ENCODE peak calls at places on chromosomes 5 and 9, in eight cellular contexts. H is fibroblast of lung, W is brain microvascular endothelial cell, F is tibial nerve, L is adrenal gland, P is MM.1S, B is transverse colon, I is sigmoid colon. E is an unnamed sample.
A peak's percentile ranks its signal among the peaks of the same experiment; 100 is the strongest.

GRCh38 chr9:123399803-123400378 is 43.9 kb downstream of the CRB2 start:
- DNase-seq in H (no peak), W (no peak), F (no peak), L (no peak), P (no peak), B (peak; percentile 18), I (no peak), E (no peak)

GRCh38 chr9:77018058-77019009 is 1.1 kb upstream of the FOXB2 start:
- DNase-seq in H (no peak), W (no peak), F (no peak), L (no peak), P (no peak), B (no peak), I (no peak), E (no peak)

GRCh38 chr9:112029921-112030444 is 133.4 kb downstream of the UGCG start:
- DNase-seq in H (no peak), W (no peak), F (no peak), L (no peak), P (no peak), B (no peak), I (no peak), E (peak; percentile 91)

GRCh38 chr5:100186181-100186580 is 349.0 kb upstream of the FAM174A start:
- DNase-seq in H (no peak), W (no peak), F (no peak), L (no peak), P (no peak), B (no peak), I (no peak), E (no peak)

GRCh38 chr5:176748073-176748966 is 62.0 kb upstream of the UNC5A start:
- DNase-seq in H (no peak), W (no peak), F (no peak), L (peak; percentile 42), P (no peak), B (no peak), I (no peak), E (peak; percentile 14)

GRCh38 chr9:98380065-98380681 is 124.7 kb upstream of the TBC1D2 start:
- DNase-seq in H (peak; percentile 45), W (peak; percentile 46), F (no peak), L (peak; percentile 77), P (no peak), B (no peak), I (no peak), E (peak; percentile 37)

GRCh38 chr9:136316271-136316751 is 11.0 kb upstream of the GPSM1 start:
- DNase-seq in H (no peak), W (no peak), F (no peak), L (no peak), P (no peak), B (no peak), I (no peak), E (no peak)

GRCh38 chr5:172713809-172714490 is 57.0 kb downstream of the DUSP1 start:
- DNase-seq in H (no peak), W (no peak), F (no peak), L (no peak), P (no peak), B (no peak), I (peak; percentile 68), E (no peak)

GRCh38 chr9:131237931-131238401 is 38.3 kb downstream of the FAM78A start:
- DNase-seq in H (peak; percentile 85), W (peak; percentile 83), F (peak; percentile 56), L (peak; percentile 80), P (peak; percentile 93), B (peak; percentile 83), I (peak; percentile 81), E (peak; percentile 60)

GRCh38 chr5:17070646-17071045 is 134.6 kb upstream of the MYO10 start:
- DNase-seq in H (no peak), W (no peak), F (no peak), L (no peak), P (no peak), B (no peak), I (no peak), E (no peak)

GRCh38 chr9:136631038-136632000 is 31.4 kb upstream of the EGFL7 start:
- DNase-seq in H (peak; percentile 77), W (peak; percentile 70), F (peak; percentile 86), L (peak; percentile 89), P (peak; percentile 64), B (peak; percentile 83), I (peak; percentile 88), E (peak; percentile 85)

GRCh38 chr9:71920456-71921189 is 9.2 kb downstream of the C9orf85 start:
- DNase-seq in H (no peak), W (no peak), F (no peak), L (no peak), P (peak; percentile 90), B (no peak), I (no peak), E (peak; percentile 67)

GRCh38 chr9:113502427-113503008 is 39.0 kb downstream of the RGS3 start:
- DNase-seq in H (no peak), W (no peak), F (no peak), L (no peak), P (no peak), B (no peak), I (no peak), E (no peak)

GRCh38 chr5:95960802-95961616 is 642 bp downstream of the ELL2 start:
- DNase-seq in H (peak; percentile 79), W (peak; percentile 41), F (peak; percentile 35), L (peak; percentile 85), P (peak; percentile 84), B (peak; percentile 88), I (peak; percentile 89), E (peak; percentile 81)

GRCh38 chr5:95959964-95960801 is 1.5 kb downstream of the ELL2 start:
- DNase-seq in H (peak; percentile 62), W (peak; percentile 36), F (peak; percentile 23), L (peak; percentile 54), P (peak; percentile 28), B (peak; percentile 16), I (peak; percentile 74), E (no peak)

GRCh38 chr5:95957804-95958203 is 3.8 kb downstream of the ELL2 start:
- DNase-seq in H (no peak), W (no peak), F (no peak), L (no peak), P (no peak), B (no peak), I (no peak), E (no peak)

GRCh38 chr5:95958308-95959014 is 3.2 kb downstream of the ELL2 start:
- DNase-seq in H (peak; percentile 43), W (no peak), F (no peak), L (no peak), P (no peak), B (peak; percentile 27), I (no peak), E (peak; percentile 74)

DNA sequence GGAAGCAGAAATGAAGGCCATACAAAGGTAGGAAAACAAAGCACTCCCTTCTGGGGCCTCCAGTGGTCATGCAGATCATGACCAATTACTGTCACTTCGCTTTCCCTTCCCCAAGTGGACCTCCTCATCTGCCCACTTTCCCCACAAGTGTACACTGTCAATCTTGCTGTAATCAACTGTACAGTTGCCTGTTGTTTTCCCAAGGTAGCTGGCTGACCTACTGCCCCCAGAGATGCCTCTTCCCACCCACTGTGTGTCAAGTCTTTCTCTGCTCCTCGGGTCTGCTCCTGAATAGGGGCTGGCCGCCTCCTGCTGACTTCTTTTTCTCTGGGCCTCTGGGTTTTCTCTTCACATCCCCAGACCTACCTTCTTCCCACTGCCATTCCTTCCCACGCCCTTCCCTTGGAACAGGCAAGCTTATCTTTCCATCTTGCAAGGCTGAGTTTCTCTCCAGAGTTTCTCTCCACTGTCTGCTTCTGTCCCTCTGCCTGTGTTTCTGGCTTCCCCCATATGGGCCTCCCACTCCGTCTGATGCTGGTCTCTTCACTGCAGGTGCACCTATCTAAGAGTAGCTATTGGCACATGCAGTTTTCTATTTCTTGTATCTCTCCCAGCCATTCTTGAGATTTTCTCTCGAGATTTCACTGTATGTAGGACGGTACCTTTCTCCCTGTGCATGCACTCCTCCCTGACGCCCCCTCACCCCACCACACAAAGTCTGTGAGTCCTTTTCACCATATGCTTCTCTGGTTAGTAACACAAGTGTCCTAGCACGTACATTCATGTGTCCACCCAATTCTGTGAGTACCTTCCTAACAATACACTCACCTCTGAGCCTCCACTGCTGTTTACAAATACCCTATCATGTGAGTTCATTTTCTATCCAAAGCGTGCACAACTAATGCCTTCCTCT is 2.3 kb downstream of the ELL2 start:
- DNase-seq in H (peak; percentile 48), W (peak; percentile 15), F (no peak), L (no peak), P (no peak), B (peak; percentile 21), I (no peak), E (no peak)
- TF ChIP-seq CTCF in H (no peak), W (no peak), F (no peak), L (no peak), P (no peak), B (no peak), I (no peak), E (no peak)

GRCh38 chr9:100428871-100429654 is 2.1 kb downstream of the MSANTD3 start:
- DNase-seq in H (peak; percentile 99), W (peak; percentile 98), F (no peak), L (peak; percentile 70), P (no peak), B (no peak), I (no peak), E (peak; percentile 99)
- H3K4me3 ChIP-seq in H (peak overlapping the region; percentile 74), W (peak overlapping the region; percentile 77), F (no peak overlapping the region), L (no peak overlapping the region), P (no peak overlapping the region), B (no peak overlapping the region), I (no peak overlapping the region), E (no peak overlapping the region)

DNA sequence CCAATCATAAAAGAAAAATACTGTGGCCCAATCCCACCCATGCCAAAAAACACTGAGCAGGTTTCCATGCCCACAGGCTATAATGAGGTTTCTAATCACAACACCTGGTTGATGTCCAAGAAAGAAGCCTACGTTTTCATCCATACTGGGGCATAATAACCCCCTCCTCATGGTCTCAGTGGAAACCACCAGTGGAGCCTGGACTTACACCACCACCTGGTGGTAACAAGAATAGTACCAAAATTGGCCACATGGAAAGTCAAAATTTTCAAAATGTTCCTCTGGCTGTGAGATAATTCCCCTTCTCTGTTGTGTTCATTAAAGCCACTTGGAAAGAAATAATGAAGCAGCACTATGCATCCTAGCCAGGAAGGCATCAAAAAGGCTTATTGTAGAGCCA is 687.3 kb upstream of the ST8SIA4 start:
- DNase-seq in H (no peak), W (no peak), F (no peak), L (no peak), P (peak; percentile 42), B (no peak), I (no peak), E (peak; percentile 3)
- TF ChIP-seq CTCF in H (no peak), W (peak; percentile 29), F (no peak), L (no peak), P (peak; percentile 60), B (no peak), I (no peak), E (peak; percentile 38)

GRCh38 chr9:124782661-124783574 is 6.0 kb downstream of the OLFML2A start:
- DNase-seq in H (no peak), W (no peak), F (no peak), L (peak; percentile 37), P (no peak), B (peak; percentile 5), I (peak; percentile 58), E (no peak)

GRCh38 chr9:124781967-124782660 is 5.2 kb downstream of the OLFML2A start:
- DNase-seq in H (no peak), W (no peak), F (no peak), L (peak; percentile 37), P (no peak), B (peak; percentile 4), I (peak; percentile 59), E (no peak)

GRCh38 chr9:124786881-124787573 is 10.1 kb downstream of the OLFML2A start:
- DNase-seq in H (no peak), W (no peak), F (no peak), L (peak; percentile 33), P (no peak), B (peak; percentile 7), I (peak; percentile 54), E (no peak)

GRCh38 chr9:124783830-124784229 is 6.9 kb downstream of the OLFML2A start:
- DNase-seq in H (no peak), W (no peak), F (no peak), L (no peak), P (no peak), B (no peak), I (no peak), E (no peak)

GRCh38 chr9:124784503-124784902 is 7.6 kb downstream of the OLFML2A start:
- DNase-seq in H (peak; percentile 55), W (no peak), F (no peak), L (peak; percentile 45), P (no peak), B (no peak), I (no peak), E (peak; percentile 52)
- H3K4me3 ChIP-seq in H (no peak overlapping the region), W (no peak overlapping the region), F (no peak overlapping the region), L (no peak overlapping the region), P (no peak overlapping the region), B (no peak overlapping the region), I (no peak overlapping the region), E (no peak overlapping the region)